ENCODE peak calls at places on chromosomes 6 and 20, in nine cellular contexts. One of them, this sample, is unnamed.

GRCh38 chr20:11205769-11206362 is 532.1 kb upstream of the JAG1 start:
- DNase-seq in HCEC 1CT: no peak
- DNase-seq in MCF 10A: no peak
- DNase-seq in mesenchymal stem cell: no peak
- DNase-seq in HFFc6: no peak
- DNase-seq in NAMALWA: no peak
- DNase-seq in activated T-cell treated with anti-CD3 and anti-CD28 coated beads for 24 hours: no peak
- DNase-seq in foreskin fibroblast: no peak
- DNase-seq in left ventricle myocardium superior: no peak
- DNase-seq in this sample: no peak

GRCh38 chr6:18395177-18395850 is 8.2 kb downstream of the RNF144B start:
- DNase-seq in foreskin fibroblast: no peak
- DNase-seq in MCF 10A: no peak
- DNase-seq in left ventricle myocardium superior: no peak
- DNase-seq in HFFc6: no peak
- DNase-seq in HCEC 1CT: no peak
- DNase-seq in NAMALWA: no peak
- DNase-seq in mesenchymal stem cell: no peak
- DNase-seq in activated T-cell treated with anti-CD3 and anti-CD28 coated beads for 24 hours: no peak
- DNase-seq in this sample: no peak

GRCh38 chr6:168713839-168714238 is 272.9 kb downstream of the SMOC2 start:
- DNase-seq in MCF 10A: peak
- DNase-seq in HCEC 1CT: no peak
- DNase-seq in activated T-cell treated with anti-CD3 and anti-CD28 coated beads for 24 hours: no peak
- DNase-seq in left ventricle myocardium superior: no peak
- DNase-seq in mesenchymal stem cell: no peak
- DNase-seq in NAMALWA: peak
- DNase-seq in HFFc6: no peak
- DNase-seq in foreskin fibroblast: no peak
- DNase-seq in this sample: no peak

GRCh38 chr6:136499370-136499769 is 50.9 kb downstream of the MAP7 start:
- DNase-seq in left ventricle myocardium superior: no peak
- DNase-seq in activated T-cell treated with anti-CD3 and anti-CD28 coated beads for 24 hours: no peak
- DNase-seq in mesenchymal stem cell: no peak
- DNase-seq in foreskin fibroblast: no peak
- DNase-seq in NAMALWA: no peak
- DNase-seq in HCEC 1CT: no peak
- DNase-seq in HFFc6: no peak
- DNase-seq in MCF 10A: no peak
- DNase-seq in this sample: no peak

GRCh38 chr20:39452583-39453193 is 490.5 kb downstream of the DHX35 start:
- DNase-seq in HCEC 1CT: no peak
- DNase-seq in left ventricle myocardium superior: no peak
- DNase-seq in NAMALWA: no peak
- DNase-seq in activated T-cell treated with anti-CD3 and anti-CD28 coated beads for 24 hours: no peak
- DNase-seq in mesenchymal stem cell: no peak
- DNase-seq in MCF 10A: no peak
- DNase-seq in foreskin fibroblast: no peak
- DNase-seq in HFFc6: no peak
- DNase-seq in this sample: no peak

GRCh38 chr6:138086573-138087196 is 20.5 kb downstream of the PERP start:
- DNase-seq in NAMALWA: no peak
- DNase-seq in HFFc6: no peak
- DNase-seq in activated T-cell treated with anti-CD3 and anti-CD28 coated beads for 24 hours: no peak
- DNase-seq in MCF 10A: peak
- DNase-seq in left ventricle myocardium superior: no peak
- DNase-seq in foreskin fibroblast: peak
- DNase-seq in HCEC 1CT: peak
- DNase-seq in mesenchymal stem cell: peak
- DNase-seq in this sample: no peak

GRCh38 chr6:692356-692851 is 535 bp downstream of the EXOC2 start:
- DNase-seq in NAMALWA: peak
- DNase-seq in MCF 10A: peak
- DNase-seq in mesenchymal stem cell: peak
- DNase-seq in activated T-cell treated with anti-CD3 and anti-CD28 coated beads for 24 hours: peak
- DNase-seq in HCEC 1CT: peak
- DNase-seq in foreskin fibroblast: peak
- DNase-seq in HFFc6: peak
- DNase-seq in left ventricle myocardium superior: peak
- DNase-seq in this sample: peak

GRCh38 chr20:32210206-32210605 is 2.5 kb downstream of the POFUT1 start:
- DNase-seq in HFFc6: no peak
- DNase-seq in activated T-cell treated with anti-CD3 and anti-CD28 coated beads for 24 hours: no peak
- DNase-seq in NAMALWA: no peak
- DNase-seq in MCF 10A: no peak
- DNase-seq in left ventricle myocardium superior: no peak
- DNase-seq in HCEC 1CT: no peak
- DNase-seq in mesenchymal stem cell: no peak
- DNase-seq in foreskin fibroblast: no peak
- DNase-seq in this sample: no peak

GRCh38 chr6:147106759-147107401 is 97.3 kb upstream of the STXBP5 start:
- DNase-seq in left ventricle myocardium superior: no peak
- DNase-seq in HFFc6: peak
- DNase-seq in mesenchymal stem cell: peak
- DNase-seq in foreskin fibroblast: peak
- DNase-seq in NAMALWA: no peak
- DNase-seq in activated T-cell treated with anti-CD3 and anti-CD28 coated beads for 24 hours: no peak
- DNase-seq in MCF 10A: peak
- DNase-seq in HCEC 1CT: peak
- DNase-seq in this sample: no peak

GRCh38 chr6:159729598-159729997 is 2.3 kb downstream of the WTAP start:
- DNase-seq in foreskin fibroblast: peak
- DNase-seq in HFFc6: no peak
- DNase-seq in HCEC 1CT: peak
- DNase-seq in mesenchymal stem cell: peak
- DNase-seq in activated T-cell treated with anti-CD3 and anti-CD28 coated beads for 24 hours: no peak
- DNase-seq in left ventricle myocardium superior: no peak
- DNase-seq in NAMALWA: peak
- DNase-seq in MCF 10A: peak
- DNase-seq in this sample: no peak

GRCh38 chr6:129105793-129106192 is 222.9 kb downstream of the LAMA2 start:
- DNase-seq in MCF 10A: no peak
- DNase-seq in HFFc6: no peak
- DNase-seq in activated T-cell treated with anti-CD3 and anti-CD28 coated beads for 24 hours: no peak
- DNase-seq in left ventricle myocardium superior: no peak
- DNase-seq in HCEC 1CT: no peak
- DNase-seq in mesenchymal stem cell: peak
- DNase-seq in NAMALWA: peak
- DNase-seq in foreskin fibroblast: peak
- DNase-seq in this sample: no peak

GRCh38 chr6:106142876-106143431 is 56.8 kb downstream of the PRDM1 start:
- DNase-seq in activated T-cell treated with anti-CD3 and anti-CD28 coated beads for 24 hours: no peak
- DNase-seq in foreskin fibroblast: no peak
- DNase-seq in left ventricle myocardium superior: no peak
- DNase-seq in MCF 10A: no peak
- DNase-seq in HFFc6: no peak
- DNase-seq in NAMALWA: no peak
- DNase-seq in mesenchymal stem cell: no peak
- DNase-seq in HCEC 1CT: no peak
- DNase-seq in this sample: no peak

GRCh38 chr6:155795173-155795796 is 339.6 kb upstream of the NOX3 start:
- DNase-seq in foreskin fibroblast: no peak
- DNase-seq in HFFc6: no peak
- DNase-seq in mesenchymal stem cell: no peak
- DNase-seq in NAMALWA: no peak
- DNase-seq in left ventricle myocardium superior: no peak
- DNase-seq in activated T-cell treated with anti-CD3 and anti-CD28 coated beads for 24 hours: no peak
- DNase-seq in MCF 10A: no peak
- DNase-seq in HCEC 1CT: no peak
- DNase-seq in this sample: no peak

GRCh38 chr20:50788045-50788867 is 6.6 kb upstream of the BCAS4 start:
- DNase-seq in MCF 10A: peak
- DNase-seq in foreskin fibroblast: peak
- DNase-seq in NAMALWA: no peak
- DNase-seq in mesenchymal stem cell: no peak
- DNase-seq in HFFc6: peak
- DNase-seq in left ventricle myocardium superior: no peak
- DNase-seq in HCEC 1CT: peak
- DNase-seq in activated T-cell treated with anti-CD3 and anti-CD28 coated beads for 24 hours: no peak
- DNase-seq in this sample: no peak

GRCh38 chr20:9392892-9393857 is 121.2 kb upstream of the LAMP5 start:
- DNase-seq in mesenchymal stem cell: peak
- DNase-seq in foreskin fibroblast: peak
- DNase-seq in left ventricle myocardium superior: peak
- DNase-seq in HFFc6: peak
- DNase-seq in HCEC 1CT: peak
- DNase-seq in MCF 10A: peak
- DNase-seq in NAMALWA: peak
- DNase-seq in activated T-cell treated with anti-CD3 and anti-CD28 coated beads for 24 hours: no peak
- DNase-seq in this sample: peak

GRCh38 chr6:158655569-158656450 is 6.0 kb downstream of the SYTL3 start:
- DNase-seq in HFFc6: no peak
- DNase-seq in left ventricle myocardium superior: no peak
- DNase-seq in mesenchymal stem cell: peak
- DNase-seq in foreskin fibroblast: no peak
- DNase-seq in NAMALWA: no peak
- DNase-seq in MCF 10A: no peak
- DNase-seq in activated T-cell treated with anti-CD3 and anti-CD28 coated beads for 24 hours: no peak
- DNase-seq in HCEC 1CT: no peak
- DNase-seq in this sample: no peak

GRCh38 chr20:1626528-1627192 is 6.9 kb upstream of the SIRPB1 start:
- DNase-seq in mesenchymal stem cell: no peak
- DNase-seq in left ventricle myocardium superior: no peak
- DNase-seq in foreskin fibroblast: no peak
- DNase-seq in MCF 10A: no peak
- DNase-seq in HCEC 1CT: no peak
- DNase-seq in HFFc6: no peak
- DNase-seq in activated T-cell treated with anti-CD3 and anti-CD28 coated beads for 24 hours: no peak
- DNase-seq in NAMALWA: no peak
- DNase-seq in this sample: no peak

This sample was measured in activated CD4-positive, alpha-beta T cell treated with anti-CD3 and anti-CD28 coated beads, Interleukin-2, amount 50 U/mL, for 48 hours.